ENCODE peak calls at places on chromosome 10, in eight cellular contexts. M is neuronal stem cell; Q is sigmoid colon; X is CD8-positive, alpha-beta T cell; L is breast epithelium; N is hepatocyte; Z is pancreas; E is CD8-positive, alpha-beta memory T cell. V is an unnamed sample.

GRCh38 chr10:94178475-94179251 is 184.1 kb downstream of the NOC3L start:
- DNase-seq in M (no peak), X (no peak), N (no peak), E (no peak), L (no peak), Z (no peak), Q (no peak), V (no peak)

GRCh38 chr10:75530337-75530736 is 98.9 kb downstream of the LRMDA start:
- DNase-seq in X (no peak), L (no peak), Q (no peak), N (no peak), E (no peak), M (no peak), Z (no peak), V (no peak)

GRCh38 chr10:17138450-17139062 is 8.9 kb upstream of the CUBN start:
- DNase-seq in Q (no peak), M (no peak), Z (no peak), E (no peak), L (no peak), N (no peak), X (no peak), V (no peak)

GRCh38 chr10:47326927-47327330 is 4.7 kb downstream of the GDF2 start:
- DNase-seq in Z (no peak), L (no peak), M (no peak), Q (no peak), N (no peak), E (no peak), X (no peak), V (no peak)

GRCh38 chr10:42782446-42783180 is at the start of gene BMS1:
- DNase-seq in X (peak; percentile 82), Z (peak; percentile 90), L (peak; percentile 88), E (peak; percentile 86), N (peak; percentile 94), Q (peak; percentile 94), M (peak; percentile 89), V (peak; percentile 66)

GRCh38 chr10:50538473-50539398 is 85.0 kb downstream of the SGMS1 start:
- DNase-seq in M (no peak), Q (no peak), L (no peak), N (no peak), Z (peak; percentile 19), X (no peak), E (no peak), V (no peak)

GRCh38 chr10:87523731-87524130 is 19.0 kb downstream of the MINPP1 start:
- DNase-seq in E (no peak), X (no peak), Z (no peak), N (no peak), L (no peak), Q (no peak), M (no peak), V (no peak)

GRCh38 chr10:84478679-84479078 is 150.3 kb downstream of the CCSER2 start:
- DNase-seq in X (no peak), N (no peak), E (no peak), Z (no peak), M (no peak), L (no peak), Q (no peak), V (no peak)

GRCh38 chr10:11454958-11455566 is 156.4 kb downstream of the USP6NL start:
- DNase-seq in L (no peak), Q (no peak), N (no peak), X (no peak), Z (no peak), M (no peak), E (no peak), V (no peak)

GRCh38 chr10:33301097-33301789 is 33.2 kb downstream of the NRP1 start:
- DNase-seq in Q (no peak), X (no peak), Z (no peak), E (no peak), M (no peak), L (no peak), N (no peak), V (no peak)

GRCh38 chr10:11164806-11165590 is 147.3 kb downstream of the CELF2 start:
- DNase-seq in Q (peak; percentile 89), N (peak; percentile 50), X (peak; percentile 52), E (peak; percentile 62), L (no peak), M (peak; percentile 74), Z (peak; percentile 39), V (no peak)

DNA sequence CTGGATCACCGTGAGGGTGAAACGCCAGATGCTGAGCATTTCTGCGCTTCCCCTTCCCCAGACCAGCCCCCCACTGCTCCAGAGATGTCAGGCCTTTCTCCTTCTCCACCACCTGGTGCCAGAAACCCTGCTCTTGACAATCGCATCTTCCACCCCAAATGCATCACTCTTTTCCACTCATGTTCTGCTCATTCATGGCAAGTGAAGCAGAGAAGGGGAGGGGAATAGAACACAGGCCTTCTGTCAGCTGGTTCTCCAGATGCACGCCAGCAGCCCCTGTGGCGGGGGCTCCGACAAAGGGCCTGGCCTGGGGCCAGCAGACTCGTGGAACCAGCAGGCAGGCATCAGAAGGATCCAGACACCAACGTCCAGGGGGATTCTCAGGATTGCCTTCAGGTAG is 68.5 kb upstream of the SVIL start:
- DNase-seq in X (no peak), Z (no peak), Q (no peak), L (no peak), N (peak; percentile 58), M (no peak), E (no peak), V (no peak)
- H3K4me3 ChIP-seq in X (no peak overlapping the region), Z (no peak overlapping the region), Q (no peak overlapping the region), L (no peak overlapping the region), N (no peak overlapping the region), M (no peak overlapping the region), E (no peak overlapping the region), V (no peak overlapping the region)

DNA sequence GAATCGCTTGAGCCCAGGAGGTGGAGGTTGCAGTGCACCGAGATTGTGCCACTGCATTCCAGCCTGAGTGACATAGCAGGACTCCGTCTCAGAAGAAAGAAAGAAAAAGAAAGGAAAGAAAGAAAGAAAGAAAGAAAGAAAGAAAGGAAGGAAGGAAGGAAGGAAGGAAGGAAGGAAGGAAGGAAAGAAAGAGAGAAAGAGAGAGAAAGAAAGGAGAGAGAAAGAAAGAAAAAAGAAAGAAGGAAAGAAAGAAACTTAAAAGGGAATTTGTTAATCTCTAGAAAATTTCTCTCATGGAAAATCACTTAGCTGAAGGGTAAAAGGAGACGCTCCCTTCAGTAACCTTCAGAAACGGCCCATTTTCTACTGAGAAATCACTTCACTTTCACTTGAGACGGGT is 279.5 kb upstream of the KLF6 start:
- DNase-seq in X (no peak), N (no peak), Z (no peak), E (no peak), L (no peak), M (no peak), Q (no peak), V (no peak)
- H3K27ac ChIP-seq in X (no peak overlapping the region), N (no peak overlapping the region), Z (no peak overlapping the region), E (no peak overlapping the region), L (no peak overlapping the region), M (no peak overlapping the region), Q (no peak overlapping the region), V (no peak overlapping the region)

GRCh38 chr10:58578366-58578765 is 65.7 kb downstream of the BICC1 start:
- DNase-seq in Z (no peak), N (no peak), X (no peak), E (no peak), L (no peak), M (no peak), Q (no peak), V (no peak)

GRCh38 chr10:58577394-58577793 is 64.7 kb downstream of the BICC1 start:
- DNase-seq in L (no peak), N (no peak), Z (no peak), E (no peak), X (no peak), Q (no peak), M (no peak), V (no peak)

GRCh38 chr10:58582045-58582444 is 69.4 kb downstream of the BICC1 start:
- DNase-seq in L (no peak), M (no peak), E (no peak), Q (no peak), X (no peak), Z (no peak), N (no peak), V (no peak)

GRCh38 chr10:58576736-58577366 is 64.2 kb downstream of the BICC1 start:
- DNase-seq in Z (no peak), Q (no peak), M (no peak), X (no peak), L (no peak), E (no peak), N (no peak), V (no peak)

DNA sequence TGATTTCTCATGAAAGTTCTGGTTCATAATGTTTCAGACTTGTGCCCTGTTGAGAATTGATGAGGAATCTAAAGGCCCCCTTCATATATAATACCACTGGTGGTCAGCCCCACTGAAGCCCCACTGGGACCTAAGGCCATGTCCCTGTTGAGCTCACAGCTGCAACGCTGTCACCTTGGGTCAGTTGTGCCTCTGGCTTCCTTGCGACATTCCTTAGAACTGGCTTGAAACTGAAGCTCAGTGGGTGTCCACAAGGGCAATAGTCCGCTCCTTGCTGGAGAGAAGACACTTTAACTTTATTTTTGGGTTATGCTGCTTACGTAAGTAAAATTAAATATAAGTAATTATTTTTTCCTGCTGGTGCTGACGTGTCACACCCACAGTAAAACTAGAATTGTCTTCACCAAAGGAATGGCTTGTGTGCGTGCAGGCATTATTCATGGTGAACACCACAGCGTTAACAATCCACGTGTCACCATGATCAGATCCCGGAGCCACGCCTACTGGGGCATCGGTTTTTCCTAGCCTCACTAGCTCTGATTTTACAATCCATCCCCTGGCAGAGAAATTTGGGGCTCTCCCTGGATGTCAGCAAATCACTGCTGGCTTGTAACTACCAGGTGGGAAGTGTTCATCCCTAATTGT is 66.5 kb downstream of the BICC1 start:
- DNase-seq in Q (no peak), X (no peak), N (no peak), Z (no peak), E (no peak), L (no peak), M (no peak), V (no peak)
- H3K4me1 ChIP-seq in Q (no peaks in the 10 kb centered on the region), X (no peaks in the 10 kb centered on the region), N (peaks cover 26% of the 10 kb centered on the region), Z (no peaks in the 10 kb centered on the region), E (no peaks in the 10 kb centered on the region), L (peaks cover 2% of the 10 kb centered on the region), M (peaks cover 4% of the 10 kb centered on the region), V (no peaks in the 10 kb centered on the region)

GRCh38 chr10:110762849-110763211 is 108.9 kb upstream of the PDCD4 start:
- DNase-seq in Q (no peak), M (no peak), E (no peak), L (no peak), Z (no peak), N (no peak), X (no peak), V (no peak)
- H3K4me3 ChIP-seq in Q (no peak overlapping the region), M (no peak overlapping the region), E (no peak overlapping the region), L (no peak overlapping the region), Z (no peak overlapping the region), N (no peak overlapping the region), X (no peak overlapping the region), V (no peak overlapping the region)

DNA sequence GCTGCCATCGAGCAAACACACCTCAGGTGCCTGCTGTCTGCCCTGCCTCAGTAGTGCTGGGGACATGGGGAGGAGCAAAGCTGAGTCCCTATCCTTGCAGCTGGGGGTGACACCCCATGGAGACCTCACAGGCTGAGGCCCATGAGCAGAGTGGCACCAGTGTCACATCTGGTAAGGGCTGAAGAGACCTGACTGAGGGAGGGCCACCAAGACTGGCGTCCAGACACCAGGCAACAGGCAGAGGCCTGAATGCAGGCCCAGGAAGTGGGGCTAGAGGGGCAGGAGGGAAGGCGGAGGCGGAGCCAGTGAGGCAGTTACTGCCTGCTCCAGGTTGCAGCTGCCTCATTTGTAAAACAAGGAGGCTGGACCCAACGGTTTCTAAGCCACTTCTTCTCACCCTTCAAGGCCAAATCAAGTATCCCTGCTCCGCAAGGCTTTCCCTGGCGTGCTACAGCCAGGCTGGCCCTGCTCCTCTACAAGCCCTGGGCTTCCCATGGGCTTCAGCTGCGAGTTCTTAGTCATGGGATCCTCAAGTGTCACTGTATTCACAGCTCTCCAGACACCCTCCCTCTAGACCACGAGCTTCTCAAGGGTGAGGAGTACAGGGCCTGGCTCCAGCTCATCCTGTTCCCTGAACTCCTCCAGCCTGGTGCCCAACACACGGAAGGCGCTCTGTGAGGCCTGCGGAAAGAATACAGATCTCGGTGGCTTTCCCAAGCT is 39.0 kb downstream of the FAM53B start:
- DNase-seq in M (no peak), Q (no peak), N (no peak), Z (no peak), X (no peak), E (no peak), L (no peak), V (no peak)
- H3K27ac ChIP-seq in M (no peak overlapping the region), Q (peak overlapping the region; percentile 31), N (no peak overlapping the region), Z (no peak overlapping the region), X (no peak overlapping the region), E (no peak overlapping the region), L (peak overlapping the region; percentile 85), V (peak overlapping the region; percentile 82)